ENCODE peak calls at places on chromosome 20, in six cellular contexts. B is H54, A is adrenal gland, J is GM12878, G is uterus, W is ovary. O is an unnamed sample.

GRCh38 chr20:37673429-37673828 is 20.4 kb upstream of the CTNNBL1 start:
- DNase-seq in A (no peak), J (no peak), W (no peak), G (no peak), B (no peak), O (no peak)

GRCh38 chr20:17225891-17226409 is 890 bp upstream of the PCSK2 start:
- DNase-seq in A (no peak), W (peak), J (no peak), B (no peak), G (no peak), O (no peak)

GRCh38 chr20:47354388-47354709 is 2.1 kb downstream of the ZMYND8 start:
- DNase-seq in G (no peak), J (no peak), B (no peak), W (no peak), A (no peak), O (no peak)

GRCh38 chr20:5908981-5909380 is 41.4 kb downstream of the TRMT6 start:
- DNase-seq in W (no peak), G (no peak), J (no peak), B (no peak), A (no peak), O (no peak)

GRCh38 chr20:46646659-46647380 is 4.4 kb downstream of the SLC13A3 start:
- DNase-seq in B (no peak), A (no peak), J (no peak), W (no peak), G (no peak), O (no peak)

GRCh38 chr20:47574616-47575401 is 73.1 kb downstream of the NCOA3 start:
- DNase-seq in A (no peak), B (no peak), J (no peak), W (no peak), G (no peak), O (no peak)

GRCh38 chr20:62342910-62343309 is 24.2 kb downstream of the LAMA5 start:
- DNase-seq in G (no peak), A (no peak), W (no peak), J (no peak), B (no peak), O (no peak)

GRCh38 chr20:53706008-53706481 is 112.4 kb upstream of the ZNF217 start:
- DNase-seq in A (no peak), W (no peak), B (no peak), G (no peak), J (no peak), O (no peak)

GRCh38 chr20:875115-875514 is 41.0 kb downstream of the ANGPT4 start:
- DNase-seq in A (no peak), G (no peak), J (no peak), B (no peak), W (no peak), O (no peak)

GRCh38 chr20:13325033-13325432 is 104.0 kb downstream of the ISM1 start:
- DNase-seq in W (no peak), A (peak), B (no peak), J (no peak), G (no peak), O (peak)

GRCh38 chr20:34274694-34275093 is 28.5 kb downstream of the AHCY start:
- DNase-seq in A (no peak), J (no peak), G (no peak), B (no peak), W (no peak), O (no peak)

GRCh38 chr20:47334022-47334551 is 22.4 kb downstream of the ZMYND8 start:
- DNase-seq in J (no peak), W (no peak), A (peak), B (peak), G (no peak), O (peak)

GRCh38 chr20:47191074-47191673 is 165.3 kb downstream of the ZMYND8 start:
- DNase-seq in G (no peak), A (no peak), B (peak), W (no peak), J (no peak), O (no peak)

GRCh38 chr20:19616620-19617019 is 141.4 kb upstream of the RIN2 start:
- DNase-seq in A (no peak), B (no peak), J (no peak), G (no peak), W (no peak), O (no peak)

GRCh38 chr20:10427060-10427692 is 6.8 kb downstream of the MKKS start:
- DNase-seq in W (peak), B (no peak), G (peak), J (no peak), A (peak), O (peak)

GRCh38 chr20:22456109-22456508 is 128.3 kb downstream of the FOXA2 start:
- DNase-seq in B (no peak), W (no peak), J (no peak), G (no peak), A (no peak), O (no peak)

GRCh38 chr20:19849341-19850189 is 91.5 kb downstream of the RIN2 start:
- DNase-seq in B (no peak), A (no peak), J (no peak), G (no peak), W (no peak), O (no peak)

GRCh38 chr20:2799688-2800589 is 488 bp downstream of the CPXM1 start:
- DNase-seq in B (no peak), G (no peak), J (no peak), A (no peak), W (peak), O (no peak)

GRCh38 chr20:43736588-43737091 is 9.8 kb upstream of the GTSF1L start:
- DNase-seq in A (no peak), W (no peak), J (peak), G (no peak), B (no peak), O (peak)

GRCh38 chr20:8431538-8432434 is 299.7 kb downstream of the PLCB1 start:
- DNase-seq in G (peak), J (no peak), W (peak), A (peak), B (no peak), O (no peak)

GRCh38 chr20:23349338-23350006 is 1.1 kb upstream of the NXT1 start:
- DNase-seq in B (no peak), G (no peak), W (peak), J (no peak), A (peak), O (no peak)

GRCh38 chr20:2800590-2801458 is at the start of gene CPXM1:
- DNase-seq in J (no peak), G (no peak), A (no peak), B (no peak), W (no peak), O (no peak)

GRCh38 chr20:52242237-52243230 is 51.0 kb upstream of the ZFP64 start:
- DNase-seq in B (peak), J (no peak), A (no peak), W (no peak), G (no peak), O (peak)

GRCh38 chr20:52746768-52747167 is 225.4 kb upstream of the TSHZ2 start:
- DNase-seq in J (no peak), W (no peak), B (no peak), A (no peak), G (no peak), O (no peak)

GRCh38 chr20:45373353-45374100 is 4.6 kb downstream of the TP53TG5 start:
- DNase-seq in B (peak), G (peak), J (no peak), A (peak), W (peak), O (peak)

GRCh38 chr20:62768815-62769287 is 27.4 kb upstream of the MRGBP start:
- DNase-seq in G (no peak), J (no peak), W (peak), B (peak), A (peak), O (no peak)

GRCh38 chr20:32112862-32113261 is 3.3 kb downstream of the TM9SF4 start:
- DNase-seq in B (no peak), G (no peak), W (no peak), J (no peak), A (no peak), O (peak)

GRCh38 chr20:39269031-39269461 is 306.9 kb downstream of the DHX35 start:
- DNase-seq in B (peak), W (peak), A (peak), J (no peak), G (peak), O (peak)

GRCh38 chr20:62830821-62831220 is 14.0 kb downstream of the COL9A3 start:
- DNase-seq in A (no peak), B (no peak), G (no peak), W (no peak), J (no peak), O (no peak)

GRCh38 chr20:37451616-37452015 is 69.4 kb upstream of the NNAT start:
- DNase-seq in G (no peak), B (no peak), W (no peak), J (no peak), A (no peak), O (no peak)

GRCh38 chr20:21396921-21397340 is 395 bp downstream of the NKX2-4 start:
- DNase-seq in B (no peak), J (no peak), G (no peak), W (no peak), A (no peak), O (peak)

GRCh38 chr20:62922451-62922921 is 3.8 kb downstream of the DIDO1 start:
- DNase-seq in G (no peak), W (no peak), A (no peak), B (no peak), J (no peak), O (no peak)

GRCh38 chr20:54257090-54257816 is 49.4 kb downstream of the PFDN4 start:
- DNase-seq in J (no peak), G (peak), B (no peak), A (peak), W (no peak), O (no peak)

GRCh38 chr20:13402171-13402760 is 181.2 kb downstream of the ISM1 start:
- DNase-seq in B (no peak), W (no peak), A (no peak), G (no peak), J (no peak), O (no peak)

GRCh38 chr20:14282140-14282539 is 55.3 kb downstream of the FLRT3 start:
- DNase-seq in J (no peak), B (no peak), W (no peak), G (no peak), A (no peak), O (no peak)

GRCh38 chr20:39849664-39850063 is 839.4 kb downstream of the MAFB start:
- DNase-seq in J (no peak), W (peak), B (peak), A (peak), G (peak), O (no peak)

GRCh38 chr20:62051901-62052255 is 13.8 kb downstream of the TAF4 start:
- DNase-seq in G (no peak), J (no peak), A (peak), B (no peak), W (no peak), O (no peak)

GRCh38 chr20:9981834-9982233 is 53.0 kb upstream of the ANKEF1 start:
- DNase-seq in G (no peak), A (no peak), J (no peak), B (no peak), W (no peak), O (no peak)

GRCh38 chr20:63419299-63419698 is 53.2 kb downstream of the KCNQ2 start:
- DNase-seq in A (no peak), J (no peak), B (no peak), W (no peak), G (no peak), O (no peak)

GRCh38 chr20:4773736-4774135 is 52.0 kb downstream of the PRND start:
- DNase-seq in J (no peak), W (no peak), B (no peak), A (no peak), G (no peak), O (no peak)
- TF ChIP-seq POLR2A in J (no peak), W (no peak), B (no peak), A (no peak), G (no peak), O (no peak)

GRCh38 chr20:58518896-58519593 is 3.8 kb upstream of the APCDD1L start:
- DNase-seq in W (no peak), J (no peak), A (no peak), B (no peak), G (no peak), O (no peak)
- TF ChIP-seq POLR2A in W (no peak), J (no peak), A (no peak), B (no peak), G (no peak), O (no peak)

GRCh38 chr20:25623736-25624499 is at the start of gene NANP:
- DNase-seq in G (peak), A (peak), B (peak), J (peak), W (peak), O (peak)
- TF ChIP-seq POLR2A in G (peak), A (peak), B (peak), J (peak), W (peak), O (peak)

DNA sequence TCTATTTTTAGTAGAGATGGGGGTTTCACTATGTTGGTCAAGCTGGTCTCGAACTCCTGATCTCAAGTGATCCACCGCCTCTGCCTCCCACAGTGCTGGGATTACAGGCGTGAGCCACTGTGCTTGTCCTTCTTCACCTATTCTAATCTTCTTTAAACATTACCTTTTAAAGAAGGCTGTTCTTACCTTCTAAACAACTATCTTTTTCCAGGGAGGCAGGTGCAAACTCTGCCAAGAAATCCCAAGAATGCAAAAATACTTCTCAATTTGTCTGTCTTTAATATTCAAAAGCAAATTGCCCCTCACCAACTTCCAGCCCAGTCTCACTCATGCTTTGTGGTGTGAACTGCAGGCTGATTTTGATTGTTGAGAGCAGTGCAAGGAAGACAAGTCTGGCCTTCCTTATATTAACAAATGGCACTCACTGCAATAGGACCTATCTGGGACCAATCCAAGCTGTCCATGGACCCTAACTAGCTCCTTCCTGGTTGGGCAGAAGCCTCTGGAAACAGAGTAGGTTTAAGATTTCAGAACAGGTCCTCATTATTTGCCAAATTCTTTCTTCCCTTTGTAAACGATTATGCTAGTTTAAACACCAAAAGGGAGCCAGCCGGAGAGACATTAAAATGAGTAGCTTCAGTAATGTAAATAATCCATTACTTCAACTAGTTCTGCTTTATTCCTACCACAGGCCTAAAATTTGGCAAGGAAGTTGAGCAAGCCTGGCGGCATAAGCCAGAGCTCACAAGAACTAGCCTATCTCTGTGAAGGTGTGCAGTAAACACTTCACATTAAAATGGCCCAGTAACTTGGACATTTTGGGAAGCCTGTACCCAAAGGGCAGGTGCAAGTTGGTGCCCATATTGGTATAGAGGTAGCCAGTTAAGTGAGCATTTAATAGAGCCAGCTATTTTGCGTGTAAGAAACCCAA is 1.6 kb downstream of the SCAND1 start:
- DNase-seq in W (no peak), A (no peak), J (no peak), B (no peak), G (no peak), O (peak)
- TF ChIP-seq POLR2A in W (no peak), A (no peak), J (no peak), B (no peak), G (no peak), O (no peak)

DNA sequence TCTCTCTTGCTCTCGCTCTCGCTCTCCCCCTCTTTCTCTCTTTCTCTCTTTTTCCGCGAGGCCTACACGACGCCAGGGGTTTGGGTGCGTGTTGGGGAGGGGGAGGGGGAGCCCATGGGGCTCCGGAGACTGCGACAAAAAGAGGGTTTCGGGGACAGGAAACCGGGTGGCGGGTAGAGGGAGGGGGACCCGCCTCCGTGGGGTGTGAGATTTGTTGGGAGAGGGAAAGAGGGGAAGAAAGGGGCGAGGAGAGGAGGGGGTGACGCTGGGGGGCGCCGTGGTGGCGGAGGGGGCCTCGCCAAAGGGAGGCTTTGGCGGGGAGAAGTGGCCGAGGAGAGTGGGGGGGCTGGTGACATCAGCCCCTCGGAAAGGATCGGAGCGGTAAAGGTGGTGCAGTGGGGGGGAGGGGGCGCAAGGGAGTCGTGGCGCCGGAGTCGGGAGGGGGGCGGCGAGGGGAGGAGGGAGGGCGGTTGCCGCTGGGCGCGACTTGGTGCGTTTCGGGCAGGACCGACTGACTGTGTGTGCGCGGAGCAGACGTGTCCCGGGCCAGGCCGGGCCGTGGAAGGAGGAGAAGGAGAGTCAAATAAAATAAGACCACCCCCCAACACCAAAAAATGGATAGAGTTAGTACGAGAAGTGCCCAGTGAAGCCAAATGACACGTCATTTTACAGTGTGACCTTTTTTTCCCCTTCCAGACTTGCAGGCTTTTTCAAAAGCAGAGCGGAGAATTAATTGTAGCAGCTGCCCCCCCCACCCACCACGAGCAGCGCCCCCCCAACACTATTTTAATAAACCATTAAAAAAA is 39.8 kb downstream of the GNAS start:
- DNase-seq in J (no peak), A (peak), B (peak), G (peak), W (peak), O (peak)
- TF ChIP-seq POLR2A in J (peak), A (peak), B (peak), G (no peak), W (no peak), O (peak)

O was measured in erythroblast.